ENCODE peak calls at places on chromosomes 1 and 21, in eight cellular contexts. H, D, F, T, P, S, M and B are unnamed samples.

GRCh38 chr1:110390096-110390495 is 730 bp downstream of the SLC16A4 start:
- DNase-seq in D (no peak), T (no peak), S (no peak), H (peak), F (no peak), P (no peak), M (peak), B (peak)

GRCh38 chr1:227355542-227356270 is 37.4 kb upstream of the CDC42BPA start:
- DNase-seq in F (no peak), H (no peak), T (no peak), M (no peak), S (no peak), P (no peak), D (no peak), B (peak)

GRCh38 chr21:45580576-45581321 is 38.5 kb upstream of the SLC19A1 start:
- DNase-seq in H (no peak), T (no peak), M (no peak), D (peak), S (no peak), F (peak), P (no peak), B (no peak)

GRCh38 chr21:30463713-30464112 is 16.5 kb downstream of the KRTAP19-1 start:
- DNase-seq in H (no peak), S (no peak), P (no peak), M (no peak), D (no peak), T (no peak), F (no peak), B (no peak)

GRCh38 chr1:100704473-100704872 is 15.1 kb upstream of the VCAM1 start:
- DNase-seq in H (no peak), M (no peak), S (no peak), P (no peak), T (no peak), F (no peak), D (no peak), B (no peak)

GRCh38 chr1:160997323-160998038 is 23.5 kb downstream of the F11R start:
- DNase-seq in S (peak), M (peak), P (peak), H (peak), T (peak), D (no peak), F (peak), B (peak)

GRCh38 chr1:21059021-21059420 is 117.7 kb downstream of the EIF4G3 start:
- DNase-seq in P (no peak), F (no peak), S (no peak), D (no peak), M (no peak), T (no peak), H (no peak), B (no peak)

GRCh38 chr1:186308264-186309060 is 66.6 kb downstream of the TPR start:
- DNase-seq in P (no peak), D (no peak), S (no peak), H (no peak), F (no peak), T (no peak), M (no peak), B (no peak)

GRCh38 chr1:194288284-194288683 is 1101.9 kb upstream of the B3GALT2 start:
- DNase-seq in H (no peak), S (no peak), F (no peak), P (no peak), D (no peak), T (no peak), M (no peak), B (no peak)

GRCh38 chr1:24790490-24790889 is 45.2 kb downstream of the CLIC4 start:
- DNase-seq in H (no peak), F (no peak), T (no peak), M (no peak), D (no peak), P (no peak), S (no peak), B (no peak)

GRCh38 chr21:46118871-46119564 is 21.1 kb downstream of the COL6A2 start:
- DNase-seq in P (no peak), H (no peak), F (no peak), M (no peak), D (no peak), S (no peak), T (peak), B (no peak)

GRCh38 chr1:20426923-20427322 is 59.1 kb downstream of the CAMK2N1 start:
- DNase-seq in F (no peak), H (peak), T (no peak), P (peak), D (no peak), M (peak), S (no peak), B (no peak)

GRCh38 chr1:8875216-8875861 is 3.1 kb downstream of the ENO1 start:
- DNase-seq in S (no peak), T (no peak), F (no peak), P (no peak), D (no peak), M (no peak), H (no peak), B (no peak)

GRCh38 chr1:59972216-59972924 is 45.8 kb upstream of the CYP2J2 start:
- DNase-seq in H (no peak), T (no peak), F (no peak), M (peak), D (no peak), S (no peak), P (no peak), B (no peak)

GRCh38 chr1:68805097-68805641 is 308.3 kb upstream of the DEPDC1 start:
- DNase-seq in D (no peak), F (no peak), T (no peak), H (no peak), M (no peak), S (no peak), P (no peak), B (no peak)

GRCh38 chr1:28933918-28934317 is 19.5 kb downstream of the EPB41 start:
- DNase-seq in M (no peak), T (no peak), S (no peak), P (no peak), F (no peak), D (no peak), H (no peak), B (no peak)

GRCh38 chr1:43934279-43934985 is 831 bp downstream of the ARTN start:
- DNase-seq in M (peak), F (peak), P (peak), S (no peak), H (peak), D (peak), T (peak), B (peak)

GRCh38 chr1:21329209-21329844 is 39.1 kb upstream of the ECE1 start:
- DNase-seq in T (no peak), D (no peak), M (no peak), H (no peak), P (peak), S (no peak), F (no peak), B (peak)

GRCh38 chr1:223012176-223012788 is 130.8 kb downstream of the TLR5 start:
- DNase-seq in F (no peak), T (no peak), M (no peak), P (no peak), H (no peak), S (no peak), D (no peak), B (no peak)

GRCh38 chr1:67685558-67686271 is 714 bp downstream of the GADD45A start:
- DNase-seq in S (peak), H (peak), F (peak), D (peak), M (peak), T (peak), P (peak), B (peak)

GRCh38 chr1:178091986-178092745 is 1.7 kb upstream of the RASAL2 start:
- DNase-seq in P (no peak), T (no peak), M (peak), D (no peak), H (no peak), F (no peak), S (no peak), B (no peak)

GRCh38 chr1:208934933-208935332 is 648.6 kb upstream of the CAMK1G start:
- DNase-seq in F (no peak), S (no peak), M (no peak), T (no peak), P (no peak), D (no peak), H (no peak), B (no peak)

GRCh38 chr21:39660596-39660995 is 47.9 kb downstream of the B3GALT5 start:
- DNase-seq in T (no peak), P (peak), D (no peak), S (no peak), M (peak), H (peak), F (no peak), B (peak)

GRCh38 chr1:225207791-225208190 is 220.0 kb downstream of the LBR start:
- DNase-seq in M (no peak), T (no peak), P (no peak), H (no peak), F (no peak), D (no peak), S (no peak), B (no peak)

GRCh38 chr21:37636152-37636860 is 269.7 kb downstream of the DYRK1A start:
- DNase-seq in M (peak), F (no peak), T (no peak), S (no peak), D (no peak), P (peak), H (peak), B (no peak)